ENCODE peak calls at places on chromosome X, in six cellular contexts. M is heart right ventricle, L is ascending aorta, H is thoracic aorta, B is astrocyte, G is mammary epithelial cell. E is an unnamed sample. For H3K9me3 and H3K27me3, the result is how much of the 10 kb centered on the place peaks cover.

GRCh38 chrX:20455001-20455400 is 188.3 kb upstream of the RPS6KA3 start:
- DNase-seq in M (no peak), L (no peak), H (no peak), B (no peak), G (no peak), E (no peak)

GRCh38 chrX:100750901-100751300 is 19.0 kb upstream of the SYTL4 start:
- DNase-seq in M (no peak), L (no peak), H (no peak), B (no peak), G (no peak), E (no peak)

GRCh38 chrX:123962794-123963373 is 1.4 kb downstream of the STAG2 start:
- DNase-seq in M (peak), L (peak), H (peak), B (peak), G (peak), E (peak)

GRCh38 chrX:13360146-13360545 is 40.3 kb upstream of the ATXN3L start:
- DNase-seq in M (peak), L (no peak), H (no peak), B (no peak), G (no peak), E (no peak)

GRCh38 chrX:11724122-11725017 is 33.7 kb upstream of the MSL3 start:
- DNase-seq in M (no peak), L (no peak), H (no peak), B (peak), G (peak), E (no peak)

GRCh38 chrX:35890699-35891098 is 28.8 kb upstream of the CFAP47 start:
- DNase-seq in M (no peak), L (no peak), H (no peak), B (no peak), G (peak), E (peak)

GRCh38 chrX:133414399-133415275 is 652 bp downstream of the GPC4 start:
- DNase-seq in M (peak), L (no peak), H (no peak), B (peak), G (peak), E (peak)

GRCh38 chrX:154091678-154092077 is 5.8 kb downstream of the MECP2 start:
- DNase-seq in M (no peak), L (no peak), H (no peak), B (no peak), G (no peak), E (no peak)

GRCh38 chrX:40273356-40274050 is 175.7 kb upstream of the BCOR start:
- DNase-seq in M (no peak), L (no peak), H (no peak), B (peak), G (no peak), E (no peak)

GRCh38 chrX:100685284-100685996 is 41.4 kb downstream of the SRPX2 start:
- DNase-seq in M (no peak), L (peak), H (no peak), B (peak), G (peak), E (peak)

GRCh38 chrX:112147206-112147605 is 64.6 kb upstream of the TRPC5 start:
- DNase-seq in M (no peak), L (no peak), H (no peak), B (no peak), G (no peak), E (no peak)

GRCh38 chrX:100643943-100644587 is at the start of gene SRPX2:
- DNase-seq in M (no peak), L (peak), H (no peak), B (peak), G (peak), E (peak)

GRCh38 chrX:111719426-111720210 is 38.6 kb downstream of the ALG13 start:
- DNase-seq in M (no peak), L (no peak), H (no peak), B (peak), G (no peak), E (no peak)

GRCh38 chrX:100931218-100931924 is 2.7 kb upstream of the XKRX start:
- DNase-seq in M (no peak), L (no peak), H (no peak), B (no peak), G (no peak), E (no peak)

GRCh38 chrX:16836371-16836770 is 33.8 kb downstream of the RBBP7 start:
- DNase-seq in M (no peak), L (no peak), H (no peak), B (peak), G (no peak), E (no peak)

GRCh38 chrX:50691820-50692219 is 122.2 kb downstream of the SHROOM4 start:
- DNase-seq in M (no peak), L (no peak), H (no peak), B (no peak), G (peak), E (no peak)

GRCh38 chrX:140514554-140514953 is 9.7 kb upstream of the SOX3 start:
- DNase-seq in M (no peak), L (no peak), H (no peak), B (no peak), G (no peak), E (no peak)

GRCh38 chrX:150573702-150574101 is 5.3 kb downstream of the MTM1 start:
- DNase-seq in M (no peak), L (no peak), H (no peak), B (no peak), G (no peak), E (no peak)

GRCh38 chrX:103779156-103779555 is 2.5 kb downstream of the PLP1 start:
- DNase-seq in M (no peak), L (no peak), H (no peak), B (peak), G (no peak), E (no peak)

GRCh38 chrX:75609361-75609760 is 86.5 kb upstream of the ZDHHC15 start:
- DNase-seq in M (no peak), L (no peak), H (no peak), B (no peak), G (no peak), E (no peak)
- H3K9me3 ChIP-seq in M (under half), L (under half), H (under half), B (under half), G (under half), E (under half)

DNA sequence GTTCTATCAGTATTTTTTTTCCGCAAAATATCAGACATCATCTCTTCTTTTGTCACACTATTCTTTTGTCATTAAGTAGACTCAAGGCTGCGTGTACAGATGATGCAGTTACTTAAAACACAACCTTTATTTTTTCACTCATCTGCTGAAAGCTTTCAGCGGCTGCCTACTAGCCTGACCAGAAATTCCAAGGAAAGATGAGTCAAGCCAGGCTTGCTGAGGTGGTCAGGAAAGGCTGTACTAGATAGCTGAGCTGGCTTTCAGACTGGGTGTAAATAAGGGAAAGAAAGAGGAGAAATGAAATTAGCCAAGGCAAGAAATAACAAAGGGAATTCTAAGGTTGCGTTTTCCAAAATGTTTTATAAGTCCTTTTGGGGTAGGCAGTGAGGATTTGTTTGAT is 17.9 kb downstream of the STK26 start:
- DNase-seq in M (no peak), L (no peak), H (no peak), B (peak), G (peak), E (no peak)
- H3K4me3 ChIP-seq in M (no peak), L (no peak), H (no peak), B (no peak), G (no peak), E (no peak)

DNA sequence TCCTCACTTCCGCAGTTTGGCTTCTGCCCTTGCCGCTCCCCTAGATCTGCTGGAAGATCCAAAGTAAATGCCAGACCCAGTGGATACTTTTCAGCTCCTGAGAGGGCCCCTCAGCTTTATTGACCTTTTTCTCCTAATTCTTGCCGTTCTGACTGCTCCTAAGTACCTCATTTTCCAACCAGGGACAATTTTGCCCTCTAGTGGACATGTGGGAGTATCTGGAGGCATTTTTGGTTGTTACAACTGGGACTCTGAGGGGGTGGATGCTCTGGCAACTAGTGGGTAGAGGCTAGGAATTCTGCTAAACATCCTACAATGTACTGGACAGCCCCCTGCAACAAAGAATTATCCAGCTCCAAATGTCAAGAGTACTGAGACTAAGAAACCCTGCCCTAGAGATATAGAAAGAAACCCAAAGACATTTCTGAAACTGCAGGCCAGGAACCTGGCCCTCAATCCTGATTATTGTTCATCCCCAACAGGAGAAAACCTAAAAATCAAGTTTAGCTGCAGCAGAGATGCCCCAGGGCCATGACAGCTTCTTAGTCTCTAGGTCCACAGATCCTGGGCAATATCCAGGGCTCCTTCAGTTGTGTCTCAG is 3.4 kb downstream of the TEX13B start:
- DNase-seq in M (no peak), L (no peak), H (no peak), B (no peak), G (peak), E (no peak)
- H3K27me3 ChIP-seq in M (under half), L (under half), H (under half), B (under half), G (under half), E (under half)

DNA sequence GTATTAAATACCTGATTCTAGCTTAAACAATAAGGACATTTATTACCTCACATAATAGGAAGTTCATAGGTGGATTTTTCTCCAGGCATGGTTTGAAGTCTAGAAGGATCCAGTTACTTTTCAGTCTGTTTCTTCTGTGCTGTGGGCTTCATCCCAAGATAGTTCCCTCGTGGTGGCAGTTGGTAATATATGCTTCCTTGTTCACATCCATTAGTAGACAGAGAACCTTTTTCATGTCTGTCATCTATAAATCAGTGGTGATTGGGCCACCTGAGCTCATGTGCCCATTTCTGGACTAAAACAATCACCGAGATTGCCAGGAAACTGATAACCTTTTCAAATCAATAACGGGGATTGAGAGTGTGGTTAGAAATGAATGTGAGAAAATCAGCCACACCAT is 97.7 kb downstream of the KDM6A start:
- DNase-seq in M (no peak), L (no peak), H (no peak), B (no peak), G (no peak), E (no peak)
- H3K9me3 ChIP-seq in M (under half), L (under half), H (under half), B (under half), G (under half), E (under half)

DNA sequence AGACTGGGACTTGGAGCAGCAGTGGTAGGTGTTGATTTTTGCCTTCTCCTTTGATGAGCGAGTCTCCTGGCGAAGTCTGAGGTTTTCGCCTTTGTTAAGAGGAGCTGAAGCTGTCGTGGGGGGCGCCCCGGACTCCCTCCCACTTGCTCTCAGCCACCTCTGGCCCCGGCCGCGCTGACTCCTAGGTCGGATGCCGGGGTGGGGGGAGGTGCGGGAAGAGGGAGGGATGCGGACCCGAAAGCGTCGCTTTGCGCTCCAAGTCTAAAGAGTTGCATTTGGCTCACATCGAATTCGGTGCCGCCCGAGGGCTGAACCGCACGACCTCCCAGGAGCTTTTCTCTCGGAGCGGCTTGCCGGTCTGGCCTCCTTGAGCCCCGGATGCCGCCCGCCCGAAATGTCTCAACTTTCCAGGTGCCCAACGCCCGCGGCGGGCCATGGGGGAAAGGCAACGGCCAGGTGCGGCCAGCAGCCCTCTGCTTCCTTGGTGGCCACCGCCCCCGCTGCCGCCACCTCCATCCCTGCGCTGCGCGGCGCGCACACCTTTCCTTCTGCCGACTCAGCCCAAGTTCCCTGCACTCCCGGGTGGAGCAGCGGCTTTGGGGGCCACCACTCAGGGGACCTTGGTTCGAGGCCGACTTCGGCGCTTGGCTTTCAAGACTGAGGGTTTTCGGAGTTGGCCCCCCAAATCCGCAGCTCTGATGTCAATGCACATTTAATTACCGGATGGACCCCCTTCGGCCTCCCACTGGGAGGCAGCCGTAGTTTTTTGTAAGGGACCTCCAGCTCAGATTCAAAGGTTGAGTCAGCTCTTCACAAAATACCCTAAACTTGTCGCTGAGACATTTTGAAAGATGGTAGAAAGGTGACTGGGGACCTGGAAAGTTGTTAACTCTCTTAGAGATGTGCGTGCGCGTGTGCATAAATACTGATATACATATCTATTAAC is 977 bp downstream of the AFF2 start:
- DNase-seq in M (no peak), L (no peak), H (no peak), B (no peak), G (peak), E (no peak)
- H3K4me3 ChIP-seq in M (peak), L (peak), H (peak), B (peak), G (peak), E (peak)

DNA sequence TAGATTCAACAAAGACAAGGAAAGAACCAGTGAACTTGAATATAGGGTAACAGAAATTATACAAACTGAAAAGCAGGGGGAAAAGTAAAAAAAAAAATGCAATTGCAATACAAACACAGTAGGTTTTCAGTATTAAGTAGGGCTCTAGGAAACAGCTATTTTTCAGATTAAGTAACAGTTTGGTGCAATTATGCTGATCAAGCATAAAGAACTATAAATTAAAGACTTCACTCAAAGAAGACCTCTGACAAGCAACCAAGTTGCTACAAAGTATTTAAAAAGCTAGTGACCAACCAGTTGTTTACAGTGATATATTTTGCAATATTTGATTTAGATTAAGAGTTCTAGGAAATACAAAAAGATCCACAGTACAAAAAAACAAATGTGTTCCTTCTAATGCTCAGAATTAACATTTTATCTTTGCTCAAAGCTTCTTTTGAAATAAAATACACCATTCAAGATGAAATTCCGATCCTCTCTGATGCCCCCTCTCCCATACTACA is 230.8 kb upstream of the FTHL17 start:
- DNase-seq in M (no peak), L (no peak), H (no peak), B (no peak), G (no peak), E (no peak)
- H3K27me3 ChIP-seq in M (under half), L (under half), H (under half), B (under half), G (under half), E (under half)

GRCh38 chrX:46737462-46737861 is 21.5 kb downstream of the SLC9A7 start:
- DNase-seq in M (no peak), L (no peak), H (no peak), B (peak), G (peak), E (no peak)
- H3K9me3 ChIP-seq in M (under half), L (under half), H (under half), B (under half), G (under half), E (under half)

GRCh38 chrX:69285881-69286545 is 120.8 kb upstream of the PJA1 start:
- DNase-seq in M (peak), L (peak), H (no peak), B (no peak), G (peak), E (peak)
- H3K4me3 ChIP-seq in M (peak), L (peak), H (peak), B (no peak), G (no peak), E (peak)